ENCODE peak calls at places on chromosomes 12 and 14, in eight cellular contexts. Y, H, W, Z, C, O, N and X are unnamed samples.

GRCh38 chr12:15244341-15244740 is 23.1 kb upstream of the RERG start:
- DNase-seq in Y (no peak), H (no peak), W (no peak), Z (no peak), C (peak), O (no peak), N (no peak), X (no peak)

GRCh38 chr14:102778616-102779351 is 1.5 kb downstream of the TRAF3 start:
- DNase-seq in Y (no peak), H (no peak), W (no peak), Z (no peak), C (peak), O (no peak), N (no peak), X (no peak)

GRCh38 chr12:19390208-19390607 is 49.1 kb upstream of the AEBP2 start:
- DNase-seq in Y (no peak), H (no peak), W (no peak), Z (peak), C (no peak), O (no peak), N (no peak), X (no peak)

GRCh38 chr14:95361373-95362179 is 41.9 kb upstream of the CLMN start:
- DNase-seq in Y (peak), H (no peak), W (no peak), Z (peak), C (peak), O (no peak), N (no peak), X (no peak)

GRCh38 chr12:110733089-110733715 is 9.5 kb downstream of the PPP1CC start:
- DNase-seq in Y (no peak), H (peak), W (no peak), Z (peak), C (peak), O (no peak), N (no peak), X (no peak)

GRCh38 chr12:112537710-112538396 is 119.1 kb downstream of the PTPN11 start:
- DNase-seq in Y (peak), H (no peak), W (peak), Z (no peak), C (peak), O (no peak), N (no peak), X (no peak)

GRCh38 chr12:101616027-101616494 is 21.3 kb downstream of the MYBPC1 start:
- DNase-seq in Y (no peak), H (no peak), W (no peak), Z (peak), C (peak), O (no peak), N (no peak), X (no peak)

GRCh38 chr14:95756751-95757150 is 42.8 kb upstream of the TCL1A start:
- DNase-seq in Y (no peak), H (no peak), W (no peak), Z (no peak), C (no peak), O (no peak), N (no peak), X (no peak)

GRCh38 chr14:100291305-100292075 is 14.8 kb downstream of the SLC25A29 start:
- DNase-seq in Y (no peak), H (no peak), W (no peak), Z (no peak), C (no peak), O (no peak), N (no peak), X (no peak)

GRCh38 chr12:48003226-48004038 is 844 bp downstream of the COL2A1 start:
- DNase-seq in Y (no peak), H (no peak), W (peak), Z (no peak), C (no peak), O (no peak), N (no peak), X (no peak)

GRCh38 chr12:112005419-112006395 is 7.3 kb downstream of the TMEM116 start:
- DNase-seq in Y (peak), H (no peak), W (peak), Z (peak), C (peak), O (no peak), N (no peak), X (no peak)

GRCh38 chr12:56486694-56487093 is 1.3 kb downstream of the GLS2 start:
- DNase-seq in Y (no peak), H (no peak), W (no peak), Z (no peak), C (no peak), O (no peak), N (no peak), X (no peak)

GRCh38 chr12:56488041-56488955 is at the start of gene GLS2:
- DNase-seq in Y (peak), H (peak), W (peak), Z (peak), C (peak), O (no peak), N (peak), X (no peak)

GRCh38 chr12:56484566-56484965 is 3.4 kb downstream of the GLS2 start:
- DNase-seq in Y (no peak), H (no peak), W (no peak), Z (no peak), C (no peak), O (no peak), N (no peak), X (no peak)

DNA sequence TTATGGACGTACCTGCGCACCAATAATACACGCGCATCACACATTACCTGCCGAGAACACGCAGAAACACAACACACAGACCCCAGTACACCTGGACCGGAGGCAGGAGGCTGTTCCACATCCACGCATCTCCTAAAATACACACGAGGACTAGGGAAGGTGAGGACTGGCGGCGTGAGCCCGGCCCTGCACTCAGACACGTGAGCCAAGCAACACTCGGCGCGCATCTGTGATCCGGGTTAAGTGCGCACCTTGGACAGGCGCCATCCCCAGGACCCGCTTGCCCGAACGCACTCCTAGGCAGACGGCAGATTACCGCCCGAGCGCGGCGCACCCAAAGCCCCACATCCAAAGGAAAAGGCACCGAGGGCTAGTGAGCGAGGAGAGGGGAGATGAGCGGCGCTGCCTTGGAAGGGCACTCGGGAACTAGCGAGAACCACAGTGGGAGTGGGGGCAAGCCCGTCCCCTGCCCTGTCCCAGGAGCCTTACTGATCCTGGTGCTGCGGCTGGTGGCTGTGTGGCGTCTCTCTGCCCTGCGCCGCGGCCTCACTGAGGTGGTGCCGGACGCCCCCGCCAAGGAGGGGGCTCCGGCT is 417 bp downstream of the GLS2 start:
- DNase-seq in Y (peak), H (no peak), W (peak), Z (peak), C (peak), O (no peak), N (no peak), X (no peak)
- H3K4me3 ChIP-seq in Y (peak), H (peak), W (peak), Z (peak), C (peak), O (peak), N (peak), X (peak)

GRCh38 chr12:23952071-23952470 is 2.6 kb upstream of the SOX5 start:
- DNase-seq in Y (no peak), H (no peak), W (no peak), Z (no peak), C (no peak), O (no peak), N (no peak), X (no peak)

GRCh38 chr12:23947395-23947794 is 2.1 kb downstream of the SOX5 start:
- DNase-seq in Y (no peak), H (no peak), W (no peak), Z (no peak), C (no peak), O (no peak), N (no peak), X (no peak)

GRCh38 chr12:23950775-23951391 is 1.4 kb upstream of the SOX5 start:
- DNase-seq in Y (no peak), H (no peak), W (peak), Z (peak), C (peak), O (no peak), N (no peak), X (no peak)

GRCh38 chr12:23950011-23950774 is 723 bp upstream of the SOX5 start:
- DNase-seq in Y (no peak), H (no peak), W (peak), Z (peak), C (peak), O (no peak), N (no peak), X (no peak)

DNA sequence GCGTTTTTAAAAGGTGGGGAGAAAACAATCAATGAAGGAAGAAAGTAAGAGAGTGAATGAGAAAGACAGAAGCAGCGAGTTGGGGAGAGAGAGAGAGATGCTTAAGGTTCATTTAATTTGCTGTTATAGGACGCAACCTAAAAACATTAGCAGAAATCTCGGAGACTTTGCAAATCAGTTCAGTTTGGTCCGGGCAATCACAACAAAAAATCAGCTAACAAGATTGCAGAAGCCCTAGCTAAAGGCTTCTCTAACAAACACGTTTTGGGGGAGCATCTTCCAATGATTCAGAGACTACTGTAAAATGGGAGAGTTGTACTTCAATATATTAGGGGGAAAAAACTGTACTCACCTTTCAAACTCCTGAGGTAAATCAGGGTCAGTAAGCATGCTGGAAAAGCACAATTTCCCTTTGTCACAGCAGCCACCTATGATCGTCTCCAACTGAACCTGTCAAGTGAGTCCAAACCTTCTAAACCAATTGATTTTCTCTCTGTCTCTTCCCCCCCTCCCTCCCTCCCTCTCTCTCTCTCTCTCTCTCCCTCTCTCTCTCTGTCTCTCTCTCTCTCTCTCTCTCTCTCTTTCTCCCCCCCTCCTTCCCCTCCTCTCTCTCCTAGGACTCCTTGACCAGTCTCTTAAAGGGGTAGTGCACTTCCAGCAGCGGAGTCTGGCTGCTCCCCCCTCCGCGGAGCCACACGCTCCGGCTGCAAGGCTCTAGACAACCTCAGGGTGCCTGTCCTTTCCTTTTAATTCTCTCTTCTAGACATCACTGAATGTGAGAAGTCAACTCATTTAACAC is at the start of gene SOX5:
- DNase-seq in Y (no peak), H (peak), W (peak), Z (peak), C (peak), O (no peak), N (no peak), X (no peak)
- TF ChIP-seq CTCF in Y (no peak), H (no peak), W (no peak), Z (no peak), C (no peak), O (no peak), N (no peak), X (no peak)

DNA sequence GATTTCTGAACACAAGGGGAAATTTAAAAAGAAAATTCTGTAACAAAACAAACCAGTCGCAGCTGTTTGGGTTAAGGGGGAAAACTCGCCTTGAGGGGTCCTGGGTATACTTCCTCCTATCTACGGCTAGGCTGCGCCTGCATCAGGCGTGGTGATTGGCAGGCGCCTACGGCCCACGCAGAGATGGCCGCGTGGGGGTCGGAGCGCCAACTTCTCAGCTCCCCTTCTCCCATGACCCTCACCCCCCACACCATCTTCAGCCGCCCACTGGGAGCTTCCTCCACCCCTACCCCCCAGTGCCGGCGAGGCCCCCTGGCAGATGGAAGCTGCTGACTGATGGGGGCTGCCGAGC is 12.2 kb downstream of the SIX1 start:
- DNase-seq in Y (no peak), H (no peak), W (no peak), Z (no peak), C (no peak), O (no peak), N (no peak), X (no peak)
- H3K4me3 ChIP-seq in Y (no peak), H (no peak), W (no peak), Z (no peak), C (peak), O (peak), N (peak), X (peak)

GRCh38 chr12:75525263-75525662 is 13.9 kb upstream of the KRR1 start:
- DNase-seq in Y (no peak), H (no peak), W (no peak), Z (no peak), C (peak), O (no peak), N (no peak), X (no peak)
- TF ChIP-seq CTCF in Y (no peak), H (peak), W (peak), Z (peak), C (peak), O (no peak), N (peak), X (no peak)

GRCh38 chr12:121794532-121795028 is 1.1 kb upstream of the RHOF start:
- DNase-seq in Y (no peak), H (no peak), W (no peak), Z (no peak), C (no peak), O (no peak), N (no peak), X (no peak)
- H3K4me3 ChIP-seq in Y (peak), H (peak), W (no peak), Z (peak), C (peak), O (peak), N (peak), X (peak)

GRCh38 chr12:53950441-53950781 is 4.3 kb upstream of the HOXC12 start:
- DNase-seq in Y (no peak), H (no peak), W (no peak), Z (no peak), C (no peak), O (no peak), N (no peak), X (no peak)
- TF ChIP-seq CTCF in Y (peak), H (no peak), W (no peak), Z (no peak), C (no peak), O (no peak), N (no peak), X (no peak)

GRCh38 chr12:105836235-105836634 is 302.5 kb downstream of the NUAK1 start:
- DNase-seq in Y (no peak), H (no peak), W (peak), Z (no peak), C (no peak), O (no peak), N (no peak), X (no peak)
- H3K4me3 ChIP-seq in Y (no peak), H (no peak), W (no peak), Z (no peak), C (no peak), O (no peak), N (no peak), X (no peak)

GRCh38 chr12:88334271-88334670 is 192.2 kb downstream of the TMTC3 start:
- DNase-seq in Y (peak), H (peak), W (no peak), Z (peak), C (peak), O (no peak), N (no peak), X (no peak)

GRCh38 chr12:88339254-88339949 is 197.3 kb downstream of the TMTC3 start:
- DNase-seq in Y (no peak), H (peak), W (no peak), Z (peak), C (peak), O (no peak), N (no peak), X (no peak)

GRCh38 chr12:88338486-88338885 is 196.4 kb downstream of the TMTC3 start:
- DNase-seq in Y (no peak), H (no peak), W (no peak), Z (peak), C (no peak), O (no peak), N (no peak), X (no peak)

GRCh38 chr12:88339966-88340365 is 197.9 kb downstream of the TMTC3 start:
- DNase-seq in Y (no peak), H (no peak), W (no peak), Z (peak), C (peak), O (no peak), N (no peak), X (no peak)

GRCh38 chr12:88336071-88336768 is 194.1 kb downstream of the TMTC3 start:
- DNase-seq in Y (no peak), H (no peak), W (peak), Z (peak), C (no peak), O (no peak), N (no peak), X (no peak)
- TF ChIP-seq CTCF in Y (no peak), H (no peak), W (no peak), Z (no peak), C (no peak), O (no peak), N (no peak), X (no peak)

DNA sequence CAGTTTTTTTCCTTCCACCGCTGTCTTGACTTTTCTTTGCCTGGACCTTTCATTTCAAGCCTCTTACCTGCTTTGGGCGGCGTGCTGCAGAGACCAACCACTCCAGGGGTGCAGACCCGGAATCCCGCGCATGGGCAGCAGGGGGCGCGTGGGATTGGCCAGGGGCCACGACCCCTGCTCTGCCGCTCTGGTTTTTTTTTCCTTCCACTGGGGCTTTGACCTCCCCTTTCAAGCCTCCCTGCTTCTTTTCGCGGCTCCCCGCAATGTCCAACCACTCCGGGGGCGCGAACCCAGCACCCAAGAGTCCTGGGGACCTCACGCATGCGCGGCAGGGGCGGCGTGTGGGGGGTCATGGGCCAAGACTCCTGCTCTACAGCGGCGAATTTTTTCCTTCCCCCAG is 325.1 kb downstream of the ALG10 start:
- DNase-seq in Y (peak), H (no peak), W (no peak), Z (no peak), C (no peak), O (no peak), N (no peak), X (no peak)
- H3K4me3 ChIP-seq in Y (no peak), H (no peak), W (no peak), Z (no peak), C (no peak), O (no peak), N (no peak), X (no peak)